ENCODE peak calls at places on chromosome 2, in five cellular contexts. C, M, Z, D and V are unnamed samples.

GRCh38 chr2:2331905-2332280 is 818 bp upstream of the MYT1L start:
- DNase-seq in C (no peak), M (peak; percentile 83), Z (no peak), D (no peak), V (no peak)

GRCh38 chr2:143720093-143720664 is 591.0 kb downstream of the ARHGAP15 start:
- DNase-seq in C (no peak), M (peak; percentile 83), Z (no peak), D (no peak), V (no peak)

GRCh38 chr2:181570833-181571661 is 85.9 kb downstream of the CERKL start:
- DNase-seq in C (no peak), M (no peak), Z (no peak), D (no peak), V (no peak)

GRCh38 chr2:232611559-232612218 is 21.7 kb upstream of the EFHD1 start:
- DNase-seq in C (peak; percentile 76), M (peak; percentile 16), Z (peak; percentile 95), D (peak; percentile 69), V (peak; percentile 45)

GRCh38 chr2:113248997-113249770 is 29.5 kb downstream of the PAX8 start:
- DNase-seq in C (peak; percentile 75), M (peak; percentile 27), Z (peak; percentile 74), D (peak; percentile 84), V (peak; percentile 86)

GRCh38 chr2:240165034-240165433 is 24.6 kb upstream of the OTOS start:
- DNase-seq in C (no peak), M (no peak), Z (no peak), D (no peak), V (no peak)

GRCh38 chr2:23900133-23900926 is 26.6 kb downstream of the ATAD2B start:
- DNase-seq in C (no peak), M (no peak), Z (peak; percentile 4), D (no peak), V (no peak)

GRCh38 chr2:160491922-160492371 is 1.7 kb downstream of the RBMS1 start:
- DNase-seq in C (no peak), M (no peak), Z (peak; percentile 75), D (no peak), V (no peak)

GRCh38 chr2:5057895-5058294 is 634.3 kb upstream of the SOX11 start:
- DNase-seq in C (no peak), M (peak; percentile 88), Z (no peak), D (no peak), V (no peak)

GRCh38 chr2:204871246-204871953 is 326.1 kb downstream of the PARD3B start:
- DNase-seq in C (no peak), M (peak; percentile 20), Z (peak; percentile 42), D (no peak), V (no peak)

GRCh38 chr2:212646698-212647097 is 108.1 kb upstream of the ERBB4 start:
- DNase-seq in C (no peak), M (no peak), Z (peak; percentile 60), D (no peak), V (no peak)